ENCODE peak calls at places on chromosome 13, in nine cellular contexts. H is AG04450, Z is left ventricle myocardium inferior, T is HFF-Myc, R is heart right ventricle, O is heart left ventricle, B is body of pancreas, U is GM12865, W is upper lobe of right lung. P is an unnamed sample.

GRCh38 chr13:114161644-114162532 is 17.2 kb upstream of the CFAP97D2 start:
- DNase-seq in H (no peak), Z (peak; percentile 55), T (no peak), R (peak; percentile 29), O (no peak), B (peak; percentile 38), U (no peak), W (peak; percentile 84), P (no peak)

GRCh38 chr13:34066344-34066743 is 248.4 kb downstream of the RFC3 start:
- DNase-seq in H (no peak), Z (no peak), T (no peak), R (no peak), O (no peak), B (no peak), U (no peak), W (no peak), P (no peak)

GRCh38 chr13:100604909-100605308 is 16.3 kb upstream of the GGACT start:
- DNase-seq in H (no peak), Z (no peak), T (no peak), R (no peak), O (no peak), B (no peak), U (no peak), W (no peak), P (no peak)

GRCh38 chr13:73062368-73062767 is 3.6 kb downstream of the KLF5 start:
- DNase-seq in H (no peak), Z (no peak), T (no peak), R (no peak), O (no peak), B (no peak), U (no peak), W (no peak), P (no peak)

GRCh38 chr13:35768126-35768525 is 291.6 kb upstream of the MAB21L1 start:
- DNase-seq in H (no peak), Z (no peak), T (no peak), R (no peak), O (no peak), B (no peak), U (no peak), W (no peak), P (no peak)

GRCh38 chr13:63381078-63381859 is 1965.6 kb upstream of the PCDH20 start:
- DNase-seq in H (no peak), Z (no peak), T (no peak), R (no peak), O (no peak), B (no peak), U (no peak), W (no peak), P (no peak)

GRCh38 chr13:79423340-79423739 is 17.3 kb upstream of the RBM26 start:
- DNase-seq in H (no peak), Z (no peak), T (no peak), R (no peak), O (no peak), B (no peak), U (no peak), W (no peak), P (no peak)

GRCh38 chr13:23622991-23623390 is 52.8 kb downstream of the TNFRSF19 start:
- DNase-seq in H (no peak), Z (no peak), T (no peak), R (no peak), O (no peak), B (no peak), U (peak; percentile 88), W (no peak), P (no peak)

GRCh38 chr13:101552797-101553196 is 100.3 kb downstream of the ITGBL1 start:
- DNase-seq in H (no peak), Z (no peak), T (no peak), R (no peak), O (no peak), B (no peak), U (no peak), W (no peak), P (no peak)

GRCh38 chr13:31121327-31122140 is 40.2 kb downstream of the HSPH1 start:
- DNase-seq in H (no peak), Z (no peak), T (no peak), R (no peak), O (no peak), B (no peak), U (no peak), W (no peak), P (no peak)

GRCh38 chr13:41833201-41833600 is 127.7 kb downstream of the VWA8 start:
- DNase-seq in H (no peak), Z (no peak), T (no peak), R (no peak), O (no peak), B (no peak), U (no peak), W (no peak), P (no peak)

GRCh38 chr13:37640499-37640898 is 41.9 kb upstream of the POSTN start:
- DNase-seq in H (peak; percentile 55), Z (no peak), T (peak; percentile 35), R (no peak), O (no peak), B (no peak), U (peak; percentile 12), W (no peak), P (no peak)

GRCh38 chr13:113093580-113094409 is 11.8 kb upstream of the F7 start:
- DNase-seq in H (no peak), Z (peak; percentile 10), T (no peak), R (no peak), O (peak; percentile 59), B (no peak), U (no peak), W (no peak), P (peak; percentile 60)

GRCh38 chr13:94169783-94170513 is 309.5 kb downstream of the DCT start:
- DNase-seq in H (no peak), Z (no peak), T (no peak), R (no peak), O (no peak), B (no peak), U (no peak), W (no peak), P (no peak)

GRCh38 chr13:41418027-41418426 is 39.3 kb upstream of the RGCC start:
- DNase-seq in H (peak; percentile 36), Z (no peak), T (peak; percentile 76), R (no peak), O (no peak), B (no peak), U (no peak), W (no peak), P (no peak)

GRCh38 chr13:73325351-73326214 is 266.8 kb downstream of the KLF5 start:
- DNase-seq in H (no peak), Z (no peak), T (no peak), R (no peak), O (no peak), B (peak; percentile 23), U (no peak), W (no peak), P (no peak)

GRCh38 chr13:32669030-32669646 is 82.9 kb downstream of the PDS5B start:
- DNase-seq in H (no peak), Z (no peak), T (peak; percentile 14), R (no peak), O (no peak), B (no peak), U (peak; percentile 70), W (no peak), P (no peak)

GRCh38 chr13:31987071-31987470 is 44.5 kb upstream of the FRY start:
- DNase-seq in H (no peak), Z (no peak), T (no peak), R (no peak), O (no peak), B (no peak), U (no peak), W (no peak), P (no peak)

GRCh38 chr13:113952151-113952982 is 21.5 kb downstream of the C13orf46 start:
- DNase-seq in H (no peak), Z (peak; percentile 17), T (no peak), R (no peak), O (peak; percentile 54), B (peak; percentile 16), U (no peak), W (no peak), P (no peak)

GRCh38 chr13:112619730-112620639 is 32.0 kb upstream of the TUBGCP3 start:
- DNase-seq in H (no peak), Z (peak; percentile 38), T (no peak), R (no peak), O (no peak), B (no peak), U (no peak), W (no peak), P (no peak)

GRCh38 chr13:112142401-112142930 is 75.5 kb downstream of the SOX1 start:
- DNase-seq in H (no peak), Z (no peak), T (no peak), R (no peak), O (no peak), B (no peak), U (no peak), W (peak; percentile 27), P (no peak)

GRCh38 chr13:40096357-40096911 is 441.0 kb downstream of the COG6 start:
- DNase-seq in H (no peak), Z (no peak), T (no peak), R (no peak), O (no peak), B (no peak), U (no peak), W (no peak), P (no peak)

DNA sequence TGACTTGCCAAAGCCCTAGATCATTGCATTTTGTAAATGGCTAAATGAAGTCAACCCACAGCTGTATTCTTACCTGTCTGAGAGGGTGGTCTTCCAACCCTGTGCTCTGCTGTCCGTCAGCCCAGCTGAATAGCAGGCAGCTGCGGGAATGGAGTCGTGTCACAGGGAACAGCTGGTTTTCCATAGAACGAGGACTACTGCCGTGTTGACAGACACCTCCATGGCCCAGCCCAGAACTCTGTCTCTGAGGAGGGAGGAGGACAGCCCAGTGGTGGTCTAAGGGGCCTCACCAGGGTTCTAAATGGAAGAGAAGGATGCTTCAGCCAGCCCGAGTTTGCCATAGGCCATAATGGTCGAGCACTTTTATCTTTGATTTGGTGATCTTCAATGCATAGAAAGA is 110.7 kb downstream of the SLC7A1 start:
- DNase-seq in H (no peak), Z (no peak), T (no peak), R (no peak), O (no peak), B (no peak), U (no peak), W (no peak), P (no peak)
- H3K4me3 ChIP-seq in H (no peak overlapping the region), Z (no peak overlapping the region), T (no peak overlapping the region), R (no peak overlapping the region), O (no peak overlapping the region), B (no peak overlapping the region), U (no peak overlapping the region), W (no peak overlapping the region), P (no peak overlapping the region)

GRCh38 chr13:76885203-76886004 is 801 bp downstream of the KCTD12 start:
- DNase-seq in H (no peak), Z (peak; percentile 81), T (peak; percentile 33), R (peak; percentile 82), O (peak; percentile 86), B (peak; percentile 67), U (peak; percentile 86), W (peak; percentile 88), P (peak; percentile 81)
- TF ChIP-seq CTCF in H (peak; percentile 40), Z (peak; percentile 59), T (peak; percentile 28), R (peak; percentile 63), O (peak; percentile 3), B (no peak), U (peak; percentile 36), W (peak; percentile 22), P (peak; percentile 33)

GRCh38 chr13:104809483-104809882 is 1726.0 kb downstream of the EFNB2 start:
- DNase-seq in H (no peak), Z (no peak), T (no peak), R (no peak), O (no peak), B (no peak), U (no peak), W (no peak), P (no peak)
- H3K4me3 ChIP-seq in H (no peak overlapping the region), Z (no peak overlapping the region), T (no peak overlapping the region), R (no peak overlapping the region), O (no peak overlapping the region), B (no peak overlapping the region), U (no peak overlapping the region), W (no peak overlapping the region), P (no peak overlapping the region)

GRCh38 chr13:108728370-108728769 is 99.0 kb downstream of the MYO16 start:
- DNase-seq in H (no peak), Z (no peak), T (no peak), R (no peak), O (no peak), B (no peak), U (no peak), W (no peak), P (no peak)
- TF ChIP-seq CTCF in H (peak; percentile 3), Z (no peak), T (peak; percentile 23), R (no peak), O (no peak), B (no peak), U (no peak), W (no peak), P (no peak)

P was measured in dorsolateral prefrontal cortex.